ENCODE peak calls at places on chromosomes 4 and X, in seven cellular contexts. H is mesothelial cell of epicardium, A is body of pancreas, N is mucosa of descending colon, T is neural crest cell, Z is WTC11, B is neural progenitor cell. I is an unnamed sample.

GRCh38 chr4:169270156-169270809 is 473 bp downstream of the SH3RF1 start:
- DNase-seq in H (peak; percentile 70), A (peak; percentile 77), N (peak; percentile 79), T (no peak), Z (peak; percentile 59), B (peak; percentile 71), I (no peak)

GRCh38 chr4:151540728-151541437 is 131.9 kb downstream of the FHIP1A start:
- DNase-seq in H (peak; percentile 44), A (peak; percentile 13), N (peak; percentile 43), T (no peak), Z (no peak), B (no peak), I (no peak)

GRCh38 chr4:53905935-53906377 is 158.4 kb downstream of the CHIC2 start:
- DNase-seq in H (no peak), A (peak; percentile 43), N (peak; percentile 36), T (no peak), Z (peak; percentile 34), B (peak; percentile 76), I (no peak)

GRCh38 chr4:11512861-11513260 is 84.2 kb upstream of the HS3ST1 start:
- DNase-seq in H (no peak), A (no peak), N (no peak), T (no peak), Z (no peak), B (no peak), I (no peak)

GRCh38 chr4:55528495-55528894 is 18.2 kb downstream of the CLOCK start:
- DNase-seq in H (no peak), A (no peak), N (no peak), T (no peak), Z (no peak), B (no peak), I (no peak)

GRCh38 chr4:177242651-177243296 is 66.9 kb upstream of the NEIL3 start:
- DNase-seq in H (no peak), A (no peak), N (no peak), T (no peak), Z (no peak), B (no peak), I (no peak)

GRCh38 chr4:80036949-80037348 is 36.1 kb downstream of the ANTXR2 start:
- DNase-seq in H (no peak), A (no peak), N (no peak), T (no peak), Z (no peak), B (no peak), I (no peak)

GRCh38 chrX:23935116-23935515 is 27.3 kb downstream of the CXorf58 start:
- DNase-seq in H (no peak), A (no peak), N (no peak), T (no peak), Z (no peak), B (no peak), I (no peak)

GRCh38 chrX:49844622-49845021 is 15.5 kb downstream of the PAGE4 start:
- DNase-seq in H (no peak), A (no peak), N (no peak), T (no peak), Z (no peak), B (no peak), I (no peak)

GRCh38 chrX:65866146-65866545 is 173.7 kb downstream of the VSIG4 start:
- DNase-seq in H (no peak), A (no peak), N (no peak), T (no peak), Z (no peak), B (no peak), I (no peak)

GRCh38 chrX:65874110-65874509 is 165.8 kb downstream of the VSIG4 start:
- DNase-seq in H (no peak), A (no peak), N (no peak), T (no peak), Z (no peak), B (no peak), I (no peak)

GRCh38 chrX:65874765-65875164 is 165.1 kb downstream of the VSIG4 start:
- DNase-seq in H (no peak), A (no peak), N (no peak), T (no peak), Z (no peak), B (no peak), I (no peak)

GRCh38 chrX:65866762-65867161 is 173.1 kb downstream of the VSIG4 start:
- DNase-seq in H (no peak), A (no peak), N (no peak), T (no peak), Z (no peak), B (no peak), I (no peak)

GRCh38 chrX:65871671-65872311 is 168.1 kb downstream of the VSIG4 start:
- DNase-seq in H (no peak), A (no peak), N (peak; percentile 47), T (no peak), Z (peak; percentile 44), B (peak; percentile 40), I (no peak)
- TF ChIP-seq CTCF in H (no peak), A (no peak), N (no peak), T (no peak), Z (no peak), B (peak; percentile 27), I (no peak)

DNA sequence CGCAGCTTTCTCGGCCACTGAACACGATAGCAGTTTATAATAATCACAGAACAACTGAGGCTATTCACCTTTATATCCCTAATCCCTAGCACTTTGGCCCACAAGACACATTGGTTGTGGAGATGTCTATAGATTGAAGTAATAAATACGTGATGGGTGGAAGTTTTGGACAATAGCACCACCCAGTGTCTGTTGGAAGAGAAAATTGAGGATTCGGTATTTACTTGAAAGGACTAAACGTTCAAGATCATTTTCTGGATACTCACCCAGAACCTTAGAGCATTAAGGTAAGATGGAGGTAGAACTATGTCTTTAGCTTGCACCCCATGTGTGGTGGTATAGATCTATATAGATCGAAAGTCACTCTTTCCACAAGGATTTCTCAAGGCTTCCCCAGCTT is 792 bp upstream of the TMSB15A start:
- DNase-seq in H (no peak), A (no peak), N (no peak), T (no peak), Z (no peak), B (peak; percentile 15), I (no peak)
- TF ChIP-seq CTCF in H (no peak), A (no peak), N (no peak), T (peak; percentile 37), Z (no peak), B (peak; percentile 44), I (no peak)

DNA sequence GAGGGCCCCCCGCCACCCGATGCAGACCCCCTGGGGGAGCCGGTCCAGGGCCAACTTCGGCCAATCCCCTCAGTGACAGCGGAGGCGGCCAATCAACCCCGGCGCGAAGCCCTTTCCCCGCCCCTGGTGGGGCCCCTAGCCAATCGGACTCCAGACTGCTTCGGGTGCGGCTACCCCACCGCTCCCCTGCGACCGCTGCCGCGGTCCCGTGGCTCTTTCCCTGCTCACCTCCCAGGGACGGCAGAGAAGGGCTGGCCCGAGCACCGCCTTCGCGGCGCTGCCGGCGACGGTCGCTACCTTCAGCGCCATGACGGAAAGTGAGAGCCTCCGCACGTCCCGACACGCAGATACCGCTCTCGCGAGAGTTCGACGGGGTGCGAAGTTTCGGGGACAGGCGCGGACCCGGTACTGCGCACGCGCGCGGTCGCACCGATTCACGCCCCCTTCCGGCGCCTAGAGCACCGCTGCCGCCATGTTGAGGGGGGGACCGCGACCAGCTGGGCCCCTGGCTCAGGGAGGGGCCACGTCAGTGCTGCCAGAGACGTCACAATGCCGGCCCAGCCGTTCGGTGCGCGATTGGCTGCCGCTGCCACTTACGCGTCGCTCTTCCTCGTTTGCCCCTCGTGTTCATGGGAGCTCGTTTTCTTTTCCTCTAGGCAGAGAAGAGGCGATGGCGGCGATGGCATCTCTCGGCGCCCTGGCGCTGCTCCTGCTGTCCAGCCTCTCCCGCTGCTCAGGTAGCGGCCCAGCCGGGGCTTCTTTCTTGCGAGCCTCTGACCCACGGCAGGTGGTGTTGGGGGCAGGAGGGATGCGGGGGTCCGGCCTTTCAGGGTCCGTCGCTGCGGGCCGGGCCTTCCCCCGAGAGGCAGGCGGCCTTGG is at the start of the genes IDH3G and SSR4:
- DNase-seq in H (peak; percentile 92), A (peak; percentile 94), N (peak; percentile 95), T (peak; percentile 87), Z (peak; percentile 90), B (peak; percentile 97), I (peak; percentile 92)
- TF ChIP-seq CTCF in H (no peak), A (peak; percentile 7), N (no peak), T (no peak), Z (no peak), B (peak; percentile 32), I (no peak)

DNA sequence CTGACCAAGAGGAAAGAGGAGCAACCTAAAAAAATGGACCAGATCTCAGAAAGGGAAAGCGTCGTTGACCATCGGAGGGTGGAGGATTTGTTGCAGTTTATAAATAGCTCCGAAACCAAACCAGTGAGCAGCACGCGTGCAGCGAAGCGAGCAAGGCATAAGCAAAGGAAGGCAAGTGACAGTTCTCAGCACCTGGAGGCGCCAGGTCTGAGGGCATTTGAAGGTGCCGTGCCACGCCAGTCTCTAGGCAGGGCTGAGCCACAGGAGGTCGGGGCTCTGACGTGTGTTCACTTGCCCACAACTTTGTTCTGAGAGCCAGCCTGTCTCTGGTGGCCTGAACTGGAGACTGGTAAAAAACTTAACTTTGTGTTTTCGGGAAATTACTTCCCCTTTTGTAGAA is 59.7 kb downstream of the TNIP2 start:
- DNase-seq in H (no peak), A (no peak), N (peak; percentile 33), T (no peak), Z (no peak), B (no peak), I (no peak)
- TF ChIP-seq CTCF in H (no peak), A (no peak), N (no peak), T (no peak), Z (no peak), B (no peak), I (no peak)

I was measured in CD14-positive monocyte.